ENCODE peak calls at places on chromosomes 1 and 21, in seven cellular contexts. Q, E, Z, F, L, V and T are unnamed samples.

GRCh38 chr1:203041351-203041932 is 15.2 kb downstream of the PPFIA4 start:
- DNase-seq in V (peak; percentile 17), Q (no peak), E (no peak), Z (no peak), F (no peak), L (no peak), T (no peak)

GRCh38 chr1:181386951-181387350 is 96.4 kb upstream of the CACNA1E start:
- DNase-seq in F (no peak), E (no peak), V (no peak), Z (no peak), L (no peak), Q (no peak), T (no peak)

GRCh38 chr1:178599745-178600144 is 86.8 kb downstream of the TEX35 start:
- DNase-seq in E (no peak), F (no peak), Z (no peak), L (no peak), Q (no peak), V (no peak), T (no peak)

GRCh38 chr1:89896105-89896942 is 75.5 kb downstream of the LRRC8D start:
- DNase-seq in L (no peak), V (no peak), E (no peak), Q (no peak), Z (no peak), F (no peak), T (no peak)

GRCh38 chr1:24418898-24419628 is 3.5 kb downstream of the NIPAL3 start:
- DNase-seq in E (peak; percentile 46), L (no peak), Q (peak; percentile 32), Z (peak; percentile 28), V (no peak), F (peak; percentile 67), T (no peak)

GRCh38 chr1:37931493-37932158 is 15.2 kb downstream of the INPP5B start:
- DNase-seq in Q (peak; percentile 96), L (peak; percentile 99), F (peak; percentile 94), E (peak; percentile 100), Z (peak; percentile 96), V (peak; percentile 82), T (peak; percentile 97)

GRCh38 chr1:235913311-235913710 is 46.6 kb upstream of the LYST start:
- DNase-seq in L (no peak), F (peak; percentile 67), Z (no peak), V (no peak), E (no peak), Q (no peak), T (no peak)

GRCh38 chr21:33189237-33189636 is 40.5 kb upstream of the IFNAR2 start:
- DNase-seq in L (no peak), Q (no peak), Z (no peak), E (no peak), F (no peak), V (no peak), T (no peak)

GRCh38 chr1:187121661-187122060 is 292.9 kb downstream of the PLA2G4A start:
- DNase-seq in Q (no peak), F (no peak), V (no peak), Z (no peak), E (no peak), L (no peak), T (no peak)

GRCh38 chr1:93669369-93669768 is 12.3 kb downstream of the BCAR3 start:
- DNase-seq in E (no peak), L (no peak), F (peak; percentile 40), Z (no peak), V (no peak), Q (no peak), T (peak; percentile 26)

DNA sequence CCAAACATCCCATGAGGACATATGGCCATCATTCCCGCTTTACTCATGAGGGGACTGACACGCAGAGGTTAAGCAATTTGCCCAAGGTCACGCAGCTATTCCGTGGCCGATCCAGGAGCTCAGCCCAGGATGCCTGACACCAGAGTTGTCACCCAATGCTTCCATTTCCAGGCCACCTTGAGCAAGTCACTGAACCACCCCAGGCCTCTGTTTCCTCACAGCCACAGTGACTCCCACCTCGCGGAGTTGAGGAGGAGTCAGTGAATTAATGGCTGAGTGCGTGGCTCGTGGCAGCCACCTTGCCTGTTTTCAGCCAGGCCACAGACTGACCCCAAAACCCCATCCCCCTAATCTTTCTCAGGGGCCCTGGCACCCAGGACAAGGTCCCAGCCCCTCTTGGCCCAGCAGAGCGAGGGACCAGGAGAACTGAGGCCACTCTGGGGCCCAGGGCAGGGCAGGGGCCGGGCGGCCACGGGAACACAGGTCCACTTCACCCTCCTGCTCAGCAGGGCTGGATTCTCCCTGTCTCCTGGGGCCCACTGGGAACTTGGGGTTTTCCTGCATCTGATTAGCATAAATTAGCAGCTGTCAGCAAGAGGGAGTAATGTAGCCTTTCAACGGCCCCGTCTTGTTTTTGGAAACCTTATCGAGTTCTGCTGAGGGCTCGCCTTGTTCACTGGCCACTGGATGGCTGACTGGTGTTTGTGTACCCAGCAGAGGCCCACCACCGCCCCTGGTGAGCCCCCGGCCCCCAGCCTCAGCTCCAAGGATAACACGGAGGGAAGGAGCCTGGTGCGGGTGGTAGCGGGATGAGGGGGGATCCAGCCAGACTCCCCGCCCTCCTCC is 19.7 kb upstream of the LAPTM5 start:
- DNase-seq in Z (no peak), V (no peak), L (no peak), F (no peak), E (no peak), Q (no peak), T (no peak)
- TF ChIP-seq CTCF in Z (no peak), V (no peak), L (no peak), F (no peak), E (no peak), Q (no peak), T (no peak)

GRCh38 chr1:114757455-114758250 is at the start of gene CSDE1:
- DNase-seq in F (peak; percentile 99), Z (peak; percentile 95), E (peak; percentile 95), L (peak; percentile 96), Q (peak; percentile 99), V (peak; percentile 90), T (peak; percentile 95)
- TF ChIP-seq CTCF in F (peak; percentile 37), Z (no peak), E (peak; percentile 64), L (no peak), Q (peak; percentile 60), V (no peak), T (peak; percentile 27)

DNA sequence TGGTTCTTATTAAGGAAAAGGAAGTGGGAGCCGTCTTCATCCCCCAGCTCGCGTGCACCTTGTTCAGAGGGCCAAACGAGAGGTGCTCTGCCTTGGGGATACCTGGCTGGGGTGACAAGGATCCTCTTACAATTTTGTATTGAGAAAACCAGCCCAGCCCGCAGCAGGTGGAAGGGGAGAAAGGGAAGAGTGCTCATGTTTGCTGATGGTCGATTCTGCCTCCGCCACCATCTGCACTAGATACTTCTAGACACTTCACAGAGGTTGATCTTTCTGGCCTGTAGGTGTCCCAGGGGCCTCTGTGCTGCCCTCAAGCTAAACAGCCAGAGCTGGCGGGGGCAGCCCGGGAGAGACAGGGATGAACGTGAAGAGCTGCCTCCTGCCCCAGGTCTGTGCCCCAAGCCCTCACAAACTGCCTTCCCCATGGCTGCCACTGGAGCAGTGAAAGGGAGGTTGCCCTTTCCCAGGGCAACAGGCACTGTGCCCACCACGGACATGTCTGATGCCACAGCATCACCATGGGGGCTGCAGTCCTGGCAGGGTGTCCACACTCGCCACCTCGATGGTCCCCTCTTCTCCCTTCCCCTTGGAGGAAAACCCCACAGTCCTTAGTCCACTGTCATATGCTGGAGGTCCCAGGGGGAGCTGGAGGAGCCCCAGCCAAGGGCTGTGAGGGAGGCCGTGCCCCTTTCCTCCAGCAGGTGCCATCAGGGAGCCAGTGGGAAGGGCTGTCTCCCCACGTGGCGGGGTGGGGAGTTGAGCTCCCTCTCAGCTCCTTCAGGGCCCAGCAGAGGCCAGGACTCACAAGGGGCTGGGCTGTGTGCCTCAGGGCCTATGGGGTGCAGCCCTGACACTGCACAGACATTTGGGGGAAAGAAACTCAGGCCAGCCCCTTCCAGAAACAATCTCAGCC is 8.1 kb downstream of the ADPRS start:
- DNase-seq in Z (no peak), E (peak; percentile 19), V (no peak), L (peak; percentile 41), F (no peak), Q (no peak), T (no peak)
- TF ChIP-seq CTCF in Z (no peak), E (no peak), V (no peak), L (no peak), F (peak; percentile 21), Q (peak; percentile 31), T (no peak)

GRCh38 chr1:53677486-53677885 is 61.5 kb downstream of the GLIS1 start:
- DNase-seq in Q (no peak), E (no peak), Z (no peak), F (no peak), V (no peak), L (no peak), T (no peak)
- TF ChIP-seq CTCF in Q (no peak), E (no peak), Z (no peak), F (no peak), V (no peak), L (no peak), T (no peak)

DNA sequence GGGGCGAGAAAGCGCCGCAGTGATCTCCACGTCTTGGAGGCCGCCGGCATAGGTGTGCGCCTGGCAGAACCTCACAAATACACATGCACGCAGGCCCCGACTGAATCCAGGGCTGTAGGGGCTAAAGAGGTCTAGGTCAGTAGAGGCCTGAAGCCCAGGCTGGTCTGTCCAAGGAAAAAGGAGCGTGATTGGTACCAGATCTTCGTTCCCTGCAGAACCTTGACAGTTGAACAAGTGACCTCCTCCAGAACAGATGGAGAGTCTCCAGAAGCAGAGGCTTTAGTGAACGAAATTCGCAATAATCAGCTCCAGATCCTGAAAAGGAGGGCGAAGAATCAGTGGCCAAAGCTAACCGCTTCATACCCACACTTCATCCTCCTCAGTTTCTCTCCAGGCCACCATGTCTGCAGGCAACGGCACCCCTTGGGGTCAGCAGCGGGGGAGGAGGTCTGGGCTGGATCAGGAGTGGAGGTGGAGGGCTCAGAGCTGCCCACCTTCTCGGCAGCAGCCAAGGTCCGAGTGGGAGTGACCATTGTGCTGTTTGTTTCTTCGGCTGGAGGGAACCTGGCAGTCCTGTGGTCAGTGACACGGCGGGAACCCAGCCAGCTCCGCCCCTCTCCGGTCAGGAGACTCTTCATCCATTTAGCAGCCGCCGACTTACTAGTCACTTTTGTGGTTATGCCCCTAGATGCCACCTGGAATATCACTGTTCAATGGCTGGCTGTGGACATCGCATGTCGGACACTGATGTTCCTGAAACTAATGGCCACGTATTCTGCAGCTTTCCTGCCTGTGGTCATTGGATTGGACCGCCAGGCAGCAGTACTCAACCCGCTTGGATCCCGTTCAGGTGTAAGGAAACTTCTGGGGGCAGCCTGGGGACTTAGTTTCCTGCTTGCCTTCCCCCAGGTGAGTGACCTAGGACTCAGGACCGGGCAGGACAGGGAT is 749 bp upstream of the PEX11B start:
- DNase-seq in Q (peak; percentile 49), Z (peak; percentile 57), V (no peak), F (peak; percentile 60), E (peak; percentile 67), L (peak; percentile 51), T (peak; percentile 40)
- TF ChIP-seq CTCF in Q (peak; percentile 32), Z (no peak), V (no peak), F (no peak), E (no peak), L (no peak), T (no peak)

DNA sequence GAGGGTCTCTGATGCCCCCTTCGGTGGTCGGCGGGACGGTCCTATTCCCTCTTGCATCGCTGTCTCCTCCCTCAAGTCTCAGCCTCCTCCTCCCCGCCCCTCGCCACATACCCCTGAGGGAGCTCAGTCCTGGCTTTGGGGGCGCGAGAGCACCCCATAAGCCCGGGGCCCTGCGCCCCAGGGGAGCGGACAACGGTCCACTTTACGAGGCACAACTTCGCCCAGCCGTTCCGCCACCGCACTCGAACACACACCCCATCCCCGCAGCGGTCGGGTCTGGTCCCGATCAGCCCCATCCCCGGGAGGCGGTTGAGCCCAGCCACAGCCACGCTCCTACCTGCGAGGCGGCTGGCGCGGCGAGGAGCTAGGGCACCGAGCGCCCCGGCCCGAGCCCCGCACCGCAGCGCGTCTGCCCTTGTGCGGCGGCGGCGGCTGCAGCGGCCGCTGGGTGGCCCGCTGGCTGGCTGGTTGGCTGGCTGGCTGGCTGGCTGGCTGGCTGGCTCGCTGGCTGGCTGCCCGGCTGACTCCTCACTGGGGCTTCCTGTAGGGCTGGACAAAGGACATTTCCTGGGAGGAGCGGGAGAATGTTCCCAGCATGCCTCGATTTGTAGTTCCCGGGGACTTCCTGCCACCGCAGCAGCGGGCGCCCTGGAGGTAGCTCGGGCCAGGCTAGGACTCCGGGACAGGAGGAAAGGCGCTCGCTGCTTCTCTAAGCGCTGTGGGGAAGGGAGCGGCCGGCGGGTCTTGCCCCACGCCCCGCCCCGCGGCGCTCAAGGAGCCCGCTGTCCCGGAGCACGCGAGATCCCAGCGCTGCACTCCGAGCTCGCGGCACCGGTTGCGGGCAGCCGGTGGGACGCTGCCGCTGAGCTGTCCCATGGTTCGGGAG is at the start of gene ZNF697:
- DNase-seq in F (peak; percentile 98), V (peak; percentile 92), Q (peak; percentile 96), Z (peak; percentile 98), E (peak; percentile 98), L (peak; percentile 88), T (peak; percentile 84)
- TF ChIP-seq CTCF in F (peak; percentile 43), V (no peak), Q (peak; percentile 49), Z (no peak), E (peak; percentile 45), L (peak; percentile 53), T (peak; percentile 34)